ENCODE peak calls at places on chromosomes 12 and 14, in six cellular contexts. F is effector memory CD4-positive, alpha-beta T cell; O is Peyer's patch; N is keratinocyte; X is heart right ventricle; W is tibial artery. E is an unnamed sample. For H3K27me3, the result is how much of the 10 kb centered on the place peaks cover.

GRCh38 chr12:109833307-109834189 is at the start of gene TRPV4:
- DNase-seq in F (no peak), O (no peak), N (no peak), X (no peak), W (no peak), E (no peak)

GRCh38 chr12:127588224-127588623 is 678.7 kb upstream of the TMEM132C start:
- DNase-seq in F (no peak), O (no peak), N (no peak), X (no peak), W (peak), E (no peak)

GRCh38 chr14:64960762-64961276 is 11.3 kb downstream of the RAB15 start:
- DNase-seq in F (no peak), O (no peak), N (no peak), X (no peak), W (no peak), E (no peak)

GRCh38 chr12:104426926-104427546 is 29.7 kb upstream of the CHST11 start:
- DNase-seq in F (no peak), O (no peak), N (peak), X (no peak), W (no peak), E (no peak)

GRCh38 chr12:26122681-26123481 is 2.0 kb downstream of the BHLHE41 start:
- DNase-seq in F (no peak), O (peak), N (no peak), X (peak), W (peak), E (peak)

GRCh38 chr14:87888136-87888999 is 104.6 kb downstream of the GALC start:
- DNase-seq in F (peak), O (no peak), N (no peak), X (peak), W (peak), E (no peak)

GRCh38 chr14:29486132-29486531 is 441.5 kb downstream of the PRKD1 start:
- DNase-seq in F (no peak), O (no peak), N (no peak), X (no peak), W (no peak), E (no peak)

GRCh38 chr12:43812042-43812441 is 5.9 kb upstream of the TWF1 start:
- DNase-seq in F (no peak), O (no peak), N (no peak), X (no peak), W (no peak), E (no peak)

GRCh38 chr14:20460458-20461229 is 590 bp downstream of the PIP4P1 start:
- DNase-seq in F (peak), O (peak), N (no peak), X (peak), W (peak), E (no peak)

GRCh38 chr14:49673586-49673985 is 14.4 kb downstream of the POLE2 start:
- DNase-seq in F (no peak), O (no peak), N (no peak), X (no peak), W (no peak), E (no peak)

GRCh38 chr14:39265032-39265431 is 31.3 kb downstream of the MIA2 start:
- DNase-seq in F (no peak), O (no peak), N (no peak), X (no peak), W (no peak), E (no peak)

GRCh38 chr14:24232645-24233537 is at the start of gene GMPR2:
- DNase-seq in F (no peak), O (no peak), N (no peak), X (no peak), W (no peak), E (peak)

GRCh38 chr12:64066052-64066451 is 156.0 kb downstream of the KICS2 start:
- DNase-seq in F (no peak), O (no peak), N (no peak), X (no peak), W (no peak), E (no peak)

GRCh38 chr14:31084385-31084784 is 58.2 kb upstream of the STRN3 start:
- DNase-seq in F (no peak), O (no peak), N (no peak), X (no peak), W (no peak), E (no peak)

DNA sequence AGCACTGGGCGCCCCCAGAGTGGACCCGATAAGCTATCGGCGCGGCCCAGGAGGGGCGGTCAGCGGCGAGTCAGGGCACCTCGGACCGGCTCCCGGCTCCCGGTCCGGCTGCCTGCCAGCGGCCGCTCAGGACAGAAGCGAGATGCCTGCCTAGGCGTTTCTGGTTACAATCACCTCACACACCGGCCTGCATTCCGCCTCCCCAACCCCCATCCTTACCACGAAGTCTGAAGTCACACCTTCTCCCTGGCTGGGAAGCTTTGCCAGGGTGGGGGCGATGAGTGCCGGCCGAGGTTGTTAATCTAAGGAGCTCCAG is 42.6 kb upstream of the TBX5 start:
- DNase-seq in F (no peak), O (no peak), N (no peak), X (peak), W (no peak), E (no peak)
- H3K27me3 ChIP-seq in F (under half), O (under half), N (half or more), X (half or more), W (half or more), E (under half)

GRCh38 chr14:100629098-100629497 is 41.9 kb upstream of the BEGAIN start:
- DNase-seq in F (no peak), O (no peak), N (no peak), X (no peak), W (no peak), E (no peak)

GRCh38 chr14:100634026-100634425 is 46.8 kb upstream of the BEGAIN start:
- DNase-seq in F (no peak), O (no peak), N (no peak), X (no peak), W (no peak), E (no peak)

GRCh38 chr14:100636559-100636958 is 49.3 kb upstream of the BEGAIN start:
- DNase-seq in F (no peak), O (no peak), N (no peak), X (no peak), W (no peak), E (no peak)

GRCh38 chr14:100629696-100630095 is 42.5 kb upstream of the BEGAIN start:
- DNase-seq in F (no peak), O (no peak), N (no peak), X (no peak), W (no peak), E (no peak)

GRCh38 chr14:100633406-100633805 is 46.2 kb upstream of the BEGAIN start:
- DNase-seq in F (no peak), O (no peak), N (no peak), X (no peak), W (no peak), E (no peak)
- H3K27me3 ChIP-seq in F (under half), O (under half), N (under half), X (under half), W (under half), E (under half)

GRCh38 chr12:65123435-65124063 is 2.4 kb upstream of the WIF1 start:
- DNase-seq in F (no peak), O (no peak), N (no peak), X (no peak), W (no peak), E (no peak)
- H3K27me3 ChIP-seq in F (under half), O (under half), N (half or more), X (half or more), W (half or more), E (under half)

GRCh38 chr12:2692156-2692555 is 102.6 kb upstream of the FKBP4 start:
- DNase-seq in F (no peak), O (no peak), N (no peak), X (no peak), W (no peak), E (no peak)
- H3K27me3 ChIP-seq in F (under half), O (under half), N (under half), X (under half), W (under half), E (under half)

GRCh38 chr12:54970741-54971140 is 13.8 kb downstream of the TESPA1 start:
- DNase-seq in F (no peak), O (no peak), N (no peak), X (no peak), W (no peak), E (no peak)

GRCh38 chr12:54968181-54968730 is 16.3 kb downstream of the TESPA1 start:
- DNase-seq in F (no peak), O (no peak), N (no peak), X (no peak), W (no peak), E (no peak)

DNA sequence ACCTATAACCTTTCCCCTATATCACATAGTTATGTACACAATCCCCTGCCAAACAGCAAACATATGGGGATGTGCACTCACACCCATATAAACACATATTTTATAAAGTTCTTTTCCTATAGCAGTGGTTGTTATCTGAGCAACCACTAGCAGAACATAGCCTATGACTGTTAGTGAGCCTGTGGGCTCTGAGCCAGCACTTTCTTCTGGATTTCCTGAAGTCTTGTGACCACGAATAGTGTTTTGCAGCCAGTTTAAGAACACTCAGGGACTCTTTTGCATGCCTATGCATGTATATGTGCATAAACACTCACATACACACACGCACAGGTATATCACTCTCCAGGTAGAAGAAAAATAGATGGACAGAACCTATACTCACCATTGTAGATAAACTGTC is 17.1 kb downstream of the TESPA1 start:
- DNase-seq in F (no peak), O (no peak), N (peak), X (no peak), W (no peak), E (no peak)
- H3K27me3 ChIP-seq in F (under half), O (under half), N (under half), X (under half), W (under half), E (under half)

DNA sequence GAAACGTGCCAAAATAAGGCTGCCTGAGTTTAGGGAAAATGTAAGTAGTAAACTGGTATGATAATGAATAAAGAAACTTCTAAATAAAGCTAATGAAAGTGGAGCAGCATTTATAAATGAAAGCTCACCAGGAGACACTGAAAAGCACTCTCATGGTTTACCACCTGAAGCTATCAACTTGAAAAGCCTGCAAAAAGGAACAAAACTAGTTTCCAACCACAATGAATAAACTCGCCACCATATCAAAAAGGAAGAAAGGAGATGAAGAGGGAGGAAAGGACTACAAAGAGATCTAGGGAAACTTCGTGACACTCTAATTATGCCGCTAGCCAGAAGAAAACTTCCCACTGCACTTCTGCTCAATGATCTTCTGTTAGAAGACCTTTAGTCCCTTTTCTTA is 66.7 kb downstream of the MED13L start:
- DNase-seq in F (no peak), O (no peak), N (no peak), X (no peak), W (no peak), E (no peak)
- H3K27me3 ChIP-seq in F (under half), O (under half), N (under half), X (under half), W (under half), E (under half)

E was measured in upper lobe of left lung.